ENCODE peak calls at places on chromosomes 11 and 22, in ten cellular contexts. M is H1, B is spleen, Z is HCT116, W is GM12891, Q is breast epithelium, N is transverse colon, R is Panc1, I is HL-60, C is HepG2. A is an unnamed sample.

GRCh38 chr11:96459751-96460150 is 69.9 kb downstream of the JRKL start:
- DNase-seq in B (no peak), Q (no peak), C (no peak), M (no peak), W (no peak), N (no peak), R (no peak), I (no peak), Z (no peak), A (no peak)

GRCh38 chr22:29635734-29636357 is 32.4 kb downstream of the NF2 start:
- DNase-seq in C (peak), M (no peak), R (no peak), Q (no peak), I (peak), N (no peak), B (no peak), W (no peak), Z (peak), A (no peak)

GRCh38 chr11:6606471-6607189 is 3.1 kb downstream of the ILK start:
- DNase-seq in I (no peak), M (peak), R (peak), N (peak), Z (peak), Q (peak), C (peak), B (peak), W (no peak), A (peak)

GRCh38 chr11:45079943-45080719 is 66.3 kb upstream of the PRDM11 start:
- DNase-seq in C (no peak), B (peak), N (peak), I (peak), Q (peak), M (no peak), Z (no peak), W (peak), R (no peak), A (no peak)

GRCh38 chr11:9823439-9823838 is 159.6 kb downstream of the SWAP70 start:
- DNase-seq in W (no peak), B (no peak), C (no peak), Z (no peak), I (no peak), N (no peak), R (no peak), Q (no peak), M (no peak), A (no peak)

GRCh38 chr22:45504703-45505341 is 2.1 kb downstream of the FBLN1 start:
- DNase-seq in W (no peak), I (no peak), M (peak), B (no peak), Q (no peak), N (no peak), Z (no peak), R (no peak), C (no peak), A (no peak)

GRCh38 chr22:50305658-50306566 is 1.5 kb downstream of the PLXNB2 start:
- DNase-seq in B (no peak), W (no peak), I (peak), C (no peak), N (peak), Z (peak), R (peak), Q (peak), M (no peak), A (peak)

GRCh38 chr11:72024073-72024749 is 25.5 kb downstream of the IL18BP start:
- DNase-seq in M (no peak), C (no peak), B (no peak), N (no peak), I (no peak), Z (no peak), W (no peak), R (no peak), Q (no peak), A (no peak)

GRCh38 chr11:47571895-47572294 is 6.5 kb downstream of the PTPMT1 start:
- DNase-seq in Q (no peak), B (no peak), W (no peak), Z (no peak), M (no peak), N (no peak), R (no peak), I (no peak), C (no peak), A (no peak)

GRCh38 chr22:43066134-43066533 is 23.1 kb downstream of the TTLL1 start:
- DNase-seq in Z (no peak), W (no peak), I (no peak), N (no peak), C (no peak), Q (no peak), B (no peak), M (no peak), R (no peak), A (no peak)

GRCh38 chr22:19579113-19579811 is 55.1 kb upstream of the CLDN5 start:
- DNase-seq in W (no peak), N (no peak), B (no peak), C (no peak), Q (no peak), R (no peak), I (no peak), M (no peak), Z (no peak), A (no peak)

GRCh38 chr22:36398602-36399472 is 11.1 kb upstream of the MYH9 start:
- DNase-seq in W (no peak), M (no peak), C (peak), Z (no peak), Q (no peak), I (no peak), B (no peak), N (peak), R (no peak), A (no peak)

GRCh38 chr11:122791836-122792235 is 46.5 kb upstream of the CRTAM start:
- DNase-seq in R (peak), I (no peak), B (no peak), C (no peak), M (no peak), W (no peak), Q (no peak), Z (no peak), N (no peak), A (no peak)

GRCh38 chr11:85742873-85743275 is 56.9 kb upstream of the CCDC89 start:
- DNase-seq in M (no peak), I (no peak), N (no peak), B (no peak), Z (no peak), Q (peak), W (no peak), R (no peak), C (no peak), A (no peak)

GRCh38 chr11:133996671-133997070 is 39.9 kb upstream of the IGSF9B start:
- DNase-seq in B (peak), C (no peak), W (no peak), Z (no peak), M (no peak), N (no peak), Q (no peak), I (no peak), R (no peak), A (no peak)

GRCh38 chr11:128367573-128367972 is 219.8 kb downstream of the ETS1 start:
- DNase-seq in I (no peak), B (no peak), Z (no peak), N (no peak), R (no peak), W (no peak), C (no peak), Q (no peak), M (no peak), A (no peak)

GRCh38 chr11:76669901-76670474 is 559 bp downstream of the LRRC32 start:
- DNase-seq in Z (no peak), W (no peak), C (no peak), I (no peak), Q (no peak), R (no peak), M (no peak), B (peak), N (no peak), A (peak)

GRCh38 chr11:104588975-104589374 is 309.3 kb downstream of the CASP12 start:
- DNase-seq in N (no peak), B (no peak), W (no peak), Z (no peak), M (no peak), R (no peak), I (no peak), C (no peak), Q (no peak), A (no peak)
- TF ChIP-seq POLR2AphosphoS5 in N (no peak), B (no peak), W (no peak), Z (no peak), M (no peak), R (no peak), I (no peak), C (no peak), Q (no peak), A (no peak)

GRCh38 chr22:25965331-25965730 is 203.9 kb upstream of the SEZ6L start:
- DNase-seq in M (no peak), C (no peak), I (no peak), Z (no peak), B (no peak), W (no peak), Q (no peak), N (no peak), R (no peak), A (no peak)
- TF ChIP-seq POLR2AphosphoS5 in M (no peak), C (no peak), I (no peak), Z (no peak), B (no peak), W (no peak), Q (no peak), N (no peak), R (no peak), A (no peak)

GRCh38 chr11:79403839-79404238 is 37.0 kb downstream of the TENM4 start:
- DNase-seq in I (no peak), R (no peak), B (no peak), Q (no peak), N (no peak), W (no peak), Z (no peak), C (no peak), M (no peak), A (no peak)

GRCh38 chr11:79402912-79403311 is 37.9 kb downstream of the TENM4 start:
- DNase-seq in N (no peak), I (no peak), W (no peak), M (no peak), Z (no peak), C (no peak), R (no peak), B (no peak), Q (no peak), A (no peak)

GRCh38 chr11:79400717-79401330 is 40.0 kb downstream of the TENM4 start:
- DNase-seq in N (peak), R (no peak), M (peak), B (no peak), I (no peak), Q (no peak), W (no peak), Z (no peak), C (peak), A (no peak)

GRCh38 chr11:79404325-79404724 is 36.5 kb downstream of the TENM4 start:
- DNase-seq in C (no peak), B (no peak), M (no peak), R (no peak), N (no peak), I (peak), Q (no peak), W (no peak), Z (no peak), A (no peak)

GRCh38 chr11:79406376-79406775 is 34.5 kb downstream of the TENM4 start:
- DNase-seq in N (no peak), C (no peak), W (peak), M (no peak), B (no peak), I (peak), R (no peak), Z (no peak), Q (no peak), A (no peak)
- TF ChIP-seq POLR2AphosphoS5 in N (no peak), C (no peak), W (no peak), M (no peak), B (no peak), I (no peak), R (no peak), Z (no peak), Q (no peak), A (no peak)

GRCh38 chr11:70549386-70549785 is 151.1 kb downstream of the CTTN start:
- DNase-seq in Z (no peak), Q (no peak), B (peak), M (no peak), N (no peak), W (no peak), I (no peak), C (no peak), R (no peak), A (no peak)
- TF ChIP-seq POLR2AphosphoS5 in Z (no peak), Q (no peak), B (no peak), M (no peak), N (no peak), W (no peak), I (no peak), C (no peak), R (no peak), A (no peak)

GRCh38 chr11:62545437-62546243 is 966 bp downstream of the AHNAK start:
- DNase-seq in M (peak), I (peak), B (peak), R (no peak), Z (peak), C (peak), Q (peak), W (no peak), N (peak), A (peak)

GRCh38 chr11:62546937-62547625 is 475 bp upstream of the AHNAK start:
- DNase-seq in C (no peak), Z (no peak), I (no peak), W (no peak), B (no peak), N (peak), Q (peak), M (peak), R (no peak), A (no peak)

GRCh38 chr11:62546244-62546936 is at the start of gene AHNAK:
- DNase-seq in C (no peak), Z (no peak), R (no peak), Q (peak), B (peak), M (peak), I (peak), N (peak), W (no peak), A (peak)

GRCh38 chr11:62548545-62549335 is 2.1 kb upstream of the AHNAK start:
- DNase-seq in M (no peak), I (no peak), B (no peak), Z (no peak), Q (no peak), N (peak), C (peak), R (no peak), W (no peak), A (no peak)

DNA sequence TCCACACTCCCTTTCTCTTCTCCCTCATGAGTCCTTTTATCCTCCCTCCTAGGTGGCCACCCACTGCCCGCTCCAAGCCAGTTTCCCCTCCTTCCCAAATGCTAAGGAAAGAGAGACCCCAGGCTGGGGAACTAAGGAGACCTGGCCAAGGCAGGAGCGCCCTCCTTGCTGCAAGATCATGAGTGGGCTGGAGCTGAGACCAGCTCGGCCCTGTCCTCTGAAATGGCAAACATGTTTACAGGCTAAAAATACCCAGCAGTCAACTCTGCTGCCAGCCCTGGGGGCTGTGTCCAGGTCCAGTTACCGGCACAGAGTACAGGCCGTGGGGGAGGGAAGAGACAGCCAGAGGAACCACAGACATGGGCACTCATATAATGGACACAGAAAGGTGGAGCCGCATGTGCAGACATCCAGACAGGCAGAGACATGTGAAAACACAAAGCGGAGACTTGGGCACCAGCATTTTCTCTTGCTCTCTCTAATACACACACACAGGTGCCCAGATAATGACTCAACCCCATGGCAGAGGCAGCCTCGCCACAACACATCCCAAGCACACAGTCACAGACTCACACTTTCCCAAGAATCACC is 1.2 kb upstream of the AHNAK start:
- DNase-seq in M (no peak), W (no peak), R (no peak), Z (no peak), Q (peak), I (no peak), C (peak), B (no peak), N (no peak), A (no peak)
- TF ChIP-seq POLR2AphosphoS5 in M (no peak), W (no peak), R (no peak), Z (no peak), Q (peak), I (no peak), C (peak), B (no peak), N (no peak), A (peak)

GRCh38 chr11:12088047-12088481 is 22.3 kb upstream of the MICAL2 start:
- DNase-seq in Z (no peak), W (no peak), B (no peak), R (no peak), M (no peak), Q (peak), N (peak), C (no peak), I (no peak), A (no peak)

GRCh38 chr11:12088531-12088930 is 21.9 kb upstream of the MICAL2 start:
- DNase-seq in N (no peak), W (no peak), R (no peak), I (no peak), C (no peak), B (no peak), Q (no peak), Z (no peak), M (no peak), A (peak)

GRCh38 chr11:12085371-12086251 is 24.8 kb upstream of the MICAL2 start:
- DNase-seq in M (no peak), B (no peak), Q (no peak), N (no peak), Z (no peak), W (no peak), I (no peak), C (peak), R (no peak), A (no peak)

GRCh38 chr11:12087075-12087775 is 23.2 kb upstream of the MICAL2 start:
- DNase-seq in W (no peak), I (no peak), R (no peak), C (no peak), B (peak), Q (no peak), N (peak), M (no peak), Z (peak), A (peak)

DNA sequence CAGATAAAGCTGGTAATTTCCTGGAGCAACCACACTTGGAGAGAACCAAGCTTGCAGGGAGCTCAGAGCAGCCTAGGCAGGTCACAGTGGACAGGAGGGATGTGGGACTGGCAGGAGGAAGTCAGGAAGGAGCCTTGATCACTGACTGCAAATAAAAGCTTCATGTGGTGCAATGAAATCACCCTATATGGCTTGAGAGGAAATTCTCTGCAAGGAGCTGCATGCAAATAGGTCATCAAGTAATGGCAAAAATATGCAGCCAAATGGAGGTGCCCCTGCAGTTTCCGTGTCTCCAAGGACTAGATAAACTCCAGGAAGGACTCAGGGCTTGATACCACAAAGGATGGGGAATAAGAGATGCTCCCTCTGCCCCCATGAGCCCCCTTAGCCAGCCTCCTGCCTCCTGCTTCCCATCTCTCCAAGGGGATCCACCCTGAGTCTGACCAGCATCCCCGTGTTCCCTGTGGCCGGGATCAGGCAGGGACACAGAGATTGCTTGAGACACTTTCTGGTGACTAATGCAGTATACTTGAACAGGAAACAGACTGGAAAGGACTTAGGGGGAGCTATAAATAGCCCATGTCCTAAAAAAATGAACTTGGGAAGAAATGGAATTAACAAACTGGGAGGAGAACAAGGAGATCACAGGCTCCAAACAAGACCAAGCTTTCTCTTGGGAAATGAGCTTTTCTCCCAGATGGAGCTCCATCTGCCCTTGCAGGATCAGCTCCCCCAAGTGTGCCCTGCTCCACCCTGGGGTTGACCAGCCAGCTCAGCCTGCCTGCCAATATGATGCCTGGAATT is 23.9 kb upstream of the MICAL2 start:
- DNase-seq in N (peak), Z (peak), B (no peak), W (no peak), C (peak), Q (no peak), I (no peak), R (peak), M (no peak), A (peak)
- TF ChIP-seq POLR2AphosphoS5 in N (peak), Z (peak), B (no peak), W (no peak), C (no peak), Q (no peak), I (no peak), R (no peak), M (no peak), A (peak)

GRCh38 chr22:44131412-44131811 is 49.3 kb upstream of the PARVG start:
- DNase-seq in C (no peak), Z (no peak), Q (no peak), W (no peak), I (no peak), N (no peak), M (no peak), B (peak), R (no peak), A (peak)

GRCh38 chr22:44130076-44130711 is 50.5 kb upstream of the PARVG start:
- DNase-seq in B (peak), N (no peak), Q (no peak), I (no peak), M (no peak), R (no peak), W (no peak), C (no peak), Z (no peak), A (peak)

GRCh38 chr22:44128961-44129613 is 51.6 kb upstream of the PARVG start:
- DNase-seq in W (no peak), Q (no peak), Z (no peak), M (no peak), I (no peak), R (no peak), N (no peak), C (no peak), B (peak), A (no peak)

GRCh38 chr22:44127353-44127752 is 53.4 kb upstream of the PARVG start:
- DNase-seq in N (no peak), Z (no peak), B (peak), I (peak), R (no peak), M (no peak), C (no peak), Q (no peak), W (no peak), A (no peak)

DNA sequence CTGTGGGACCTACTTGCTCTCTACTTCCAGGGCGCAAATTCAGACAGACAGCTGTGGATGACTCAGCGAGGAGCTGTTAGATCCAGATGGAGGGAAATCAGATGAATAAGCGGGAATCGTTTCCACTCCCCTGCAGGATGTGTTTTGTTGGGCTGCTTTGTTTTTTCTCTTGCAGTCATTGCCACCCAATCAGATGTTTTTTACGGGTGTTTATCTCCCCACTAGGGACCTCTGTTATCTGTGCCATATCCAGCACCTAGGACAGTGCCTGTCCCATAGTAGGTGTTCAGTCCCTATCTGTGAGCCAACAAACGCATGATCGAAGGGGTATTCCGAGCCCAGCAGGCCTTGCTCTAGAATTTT is 51.1 kb upstream of the PARVG start:
- DNase-seq in R (no peak), M (no peak), W (no peak), Q (no peak), Z (no peak), I (no peak), N (no peak), C (no peak), B (peak), A (no peak)
- TF ChIP-seq POLR2AphosphoS5 in R (no peak), M (no peak), W (no peak), Q (no peak), Z (no peak), I (no peak), N (no peak), C (no peak), B (no peak), A (no peak)